ENCODE peak calls at places on chromosomes 4 and X, in nine cellular contexts. One of them, this sample, is unnamed.

GRCh38 chr4:181677621-181678020 is 565.6 kb upstream of the TENM3 start:
- DNase-seq in stimulated activated CD4-positive, alpha-beta T cell treated with anti-CD3 and anti-CD28 coated beads, Interleukin-15, amount 100 ng/mL, for 1 hour: no peak
- DNase-seq in fibroblast of pulmonary artery: no peak
- DNase-seq in GM10248: no peak
- DNase-seq in RPMI7951: no peak
- DNase-seq in AG09319: no peak
- DNase-seq in naive thymus-derived CD8-positive, alpha-beta T cell: no peak
- DNase-seq in NCI-H2081 treated with DMSO at 0.1 percent for 48 hours: no peak
- DNase-seq in fibroblast of lung: no peak
- DNase-seq in this sample: no peak

GRCh38 chr4:30867427-30867826 is 147.3 kb downstream of the PCDH7 start:
- DNase-seq in RPMI7951: no peak
- DNase-seq in NCI-H2081 treated with DMSO at 0.1 percent for 48 hours: no peak
- DNase-seq in fibroblast of pulmonary artery: no peak
- DNase-seq in naive thymus-derived CD8-positive, alpha-beta T cell: no peak
- DNase-seq in fibroblast of lung: no peak
- DNase-seq in AG09319: no peak
- DNase-seq in GM10248: no peak
- DNase-seq in stimulated activated CD4-positive, alpha-beta T cell treated with anti-CD3 and anti-CD28 coated beads, Interleukin-15, amount 100 ng/mL, for 1 hour: no peak
- DNase-seq in this sample: no peak

GRCh38 chr4:3683077-3683743 is 83.0 kb upstream of the ADRA2C start:
- DNase-seq in stimulated activated CD4-positive, alpha-beta T cell treated with anti-CD3 and anti-CD28 coated beads, Interleukin-15, amount 100 ng/mL, for 1 hour: no peak
- DNase-seq in fibroblast of lung: no peak
- DNase-seq in AG09319: no peak
- DNase-seq in NCI-H2081 treated with DMSO at 0.1 percent for 48 hours: no peak
- DNase-seq in naive thymus-derived CD8-positive, alpha-beta T cell: no peak
- DNase-seq in GM10248: no peak
- DNase-seq in RPMI7951: no peak
- DNase-seq in fibroblast of pulmonary artery: no peak
- DNase-seq in this sample: no peak

GRCh38 chr4:16124232-16124631 is 40.4 kb upstream of the PROM1 start:
- DNase-seq in AG09319: no peak
- DNase-seq in naive thymus-derived CD8-positive, alpha-beta T cell: no peak
- DNase-seq in NCI-H2081 treated with DMSO at 0.1 percent for 48 hours: peak; percentile 48
- DNase-seq in fibroblast of pulmonary artery: no peak
- DNase-seq in GM10248: no peak
- DNase-seq in fibroblast of lung: no peak
- DNase-seq in RPMI7951: no peak
- DNase-seq in stimulated activated CD4-positive, alpha-beta T cell treated with anti-CD3 and anti-CD28 coated beads, Interleukin-15, amount 100 ng/mL, for 1 hour: no peak
- DNase-seq in this sample: peak; percentile 36

GRCh38 chr4:68129793-68130192 is at the start of gene TMPRSS11F:
- DNase-seq in GM10248: no peak
- DNase-seq in stimulated activated CD4-positive, alpha-beta T cell treated with anti-CD3 and anti-CD28 coated beads, Interleukin-15, amount 100 ng/mL, for 1 hour: no peak
- DNase-seq in fibroblast of pulmonary artery: no peak
- DNase-seq in fibroblast of lung: no peak
- DNase-seq in naive thymus-derived CD8-positive, alpha-beta T cell: no peak
- DNase-seq in RPMI7951: no peak
- DNase-seq in NCI-H2081 treated with DMSO at 0.1 percent for 48 hours: no peak
- DNase-seq in AG09319: no peak
- DNase-seq in this sample: no peak

GRCh38 chr4:65046496-65047101 is 623.7 kb downstream of the EPHA5 start:
- DNase-seq in GM10248: no peak
- DNase-seq in AG09319: no peak
- DNase-seq in fibroblast of lung: no peak
- DNase-seq in naive thymus-derived CD8-positive, alpha-beta T cell: no peak
- DNase-seq in fibroblast of pulmonary artery: peak; percentile 36
- DNase-seq in RPMI7951: peak; percentile 13
- DNase-seq in NCI-H2081 treated with DMSO at 0.1 percent for 48 hours: no peak
- DNase-seq in stimulated activated CD4-positive, alpha-beta T cell treated with anti-CD3 and anti-CD28 coated beads, Interleukin-15, amount 100 ng/mL, for 1 hour: no peak
- DNase-seq in this sample: no peak

GRCh38 chrX:152847281-152847680 is 16.4 kb downstream of the NSDHL start:
- DNase-seq in NCI-H2081 treated with DMSO at 0.1 percent for 48 hours: no peak
- DNase-seq in AG09319: no peak
- DNase-seq in fibroblast of pulmonary artery: no peak
- DNase-seq in fibroblast of lung: no peak
- DNase-seq in stimulated activated CD4-positive, alpha-beta T cell treated with anti-CD3 and anti-CD28 coated beads, Interleukin-15, amount 100 ng/mL, for 1 hour: no peak
- DNase-seq in GM10248: no peak
- DNase-seq in RPMI7951: no peak
- DNase-seq in naive thymus-derived CD8-positive, alpha-beta T cell: no peak
- DNase-seq in this sample: no peak

GRCh38 chr4:95165926-95166524 is 382.7 kb downstream of the UNC5C start:
- DNase-seq in stimulated activated CD4-positive, alpha-beta T cell treated with anti-CD3 and anti-CD28 coated beads, Interleukin-15, amount 100 ng/mL, for 1 hour: no peak
- DNase-seq in RPMI7951: peak; percentile 46
- DNase-seq in fibroblast of lung: peak; percentile 81
- DNase-seq in NCI-H2081 treated with DMSO at 0.1 percent for 48 hours: no peak
- DNase-seq in GM10248: peak; percentile 35
- DNase-seq in AG09319: peak; percentile 10
- DNase-seq in naive thymus-derived CD8-positive, alpha-beta T cell: peak; percentile 18
- DNase-seq in fibroblast of pulmonary artery: peak; percentile 83
- DNase-seq in this sample: no peak

GRCh38 chr4:166896254-166896653 is 338.0 kb downstream of the SPOCK3 start:
- DNase-seq in fibroblast of pulmonary artery: peak; percentile 1
- DNase-seq in naive thymus-derived CD8-positive, alpha-beta T cell: no peak
- DNase-seq in fibroblast of lung: no peak
- DNase-seq in stimulated activated CD4-positive, alpha-beta T cell treated with anti-CD3 and anti-CD28 coated beads, Interleukin-15, amount 100 ng/mL, for 1 hour: no peak
- DNase-seq in NCI-H2081 treated with DMSO at 0.1 percent for 48 hours: no peak
- DNase-seq in GM10248: no peak
- DNase-seq in AG09319: no peak
- DNase-seq in RPMI7951: no peak
- DNase-seq in this sample: no peak

GRCh38 chr4:128362760-128363159 is 75.1 kb upstream of the PGRMC2 start:
- DNase-seq in naive thymus-derived CD8-positive, alpha-beta T cell: no peak
- DNase-seq in GM10248: no peak
- DNase-seq in RPMI7951: no peak
- DNase-seq in stimulated activated CD4-positive, alpha-beta T cell treated with anti-CD3 and anti-CD28 coated beads, Interleukin-15, amount 100 ng/mL, for 1 hour: no peak
- DNase-seq in fibroblast of pulmonary artery: no peak
- DNase-seq in AG09319: no peak
- DNase-seq in fibroblast of lung: no peak
- DNase-seq in NCI-H2081 treated with DMSO at 0.1 percent for 48 hours: no peak
- DNase-seq in this sample: no peak

GRCh38 chr4:57043304-57044251 is 64.9 kb downstream of the POLR2B start:
- DNase-seq in NCI-H2081 treated with DMSO at 0.1 percent for 48 hours: no peak
- DNase-seq in fibroblast of pulmonary artery: peak; percentile 82
- DNase-seq in naive thymus-derived CD8-positive, alpha-beta T cell: no peak
- DNase-seq in stimulated activated CD4-positive, alpha-beta T cell treated with anti-CD3 and anti-CD28 coated beads, Interleukin-15, amount 100 ng/mL, for 1 hour: no peak
- DNase-seq in RPMI7951: peak; percentile 88
- DNase-seq in AG09319: peak; percentile 47
- DNase-seq in fibroblast of lung: no peak
- DNase-seq in GM10248: no peak
- DNase-seq in this sample: peak; percentile 35

GRCh38 chr4:69881173-69881773 is 21.3 kb upstream of the SULT1E1 start:
- DNase-seq in stimulated activated CD4-positive, alpha-beta T cell treated with anti-CD3 and anti-CD28 coated beads, Interleukin-15, amount 100 ng/mL, for 1 hour: no peak
- DNase-seq in naive thymus-derived CD8-positive, alpha-beta T cell: peak; percentile 29
- DNase-seq in GM10248: peak; percentile 19
- DNase-seq in fibroblast of pulmonary artery: peak; percentile 82
- DNase-seq in NCI-H2081 treated with DMSO at 0.1 percent for 48 hours: peak; percentile 14
- DNase-seq in AG09319: peak; percentile 15
- DNase-seq in fibroblast of lung: peak; percentile 77
- DNase-seq in RPMI7951: no peak
- DNase-seq in this sample: no peak

GRCh38 chrX:1442016-1442665 is 10.6 kb downstream of the ASMTL start:
- DNase-seq in GM10248: no peak
- DNase-seq in stimulated activated CD4-positive, alpha-beta T cell treated with anti-CD3 and anti-CD28 coated beads, Interleukin-15, amount 100 ng/mL, for 1 hour: no peak
- DNase-seq in naive thymus-derived CD8-positive, alpha-beta T cell: no peak
- DNase-seq in RPMI7951: no peak
- DNase-seq in NCI-H2081 treated with DMSO at 0.1 percent for 48 hours: no peak
- DNase-seq in fibroblast of pulmonary artery: no peak
- DNase-seq in AG09319: no peak
- DNase-seq in fibroblast of lung: no peak
- DNase-seq in this sample: peak; percentile 23